ENCODE peak calls at places on chromosomes 6 and 20, in four cellular contexts. Y is H9, F is IMR-90, V is mesenchymal stem cell. E is an unnamed sample.
A peak's percentile ranks its signal among the peaks of the same experiment; 100 is the strongest.

GRCh38 chr6:143579703-143580102 is 68.2 kb upstream of the FUCA2 start:
- DNase-seq in F (peak; percentile 95), V (no peak), Y (no peak), E (peak; percentile 41)

GRCh38 chr6:65259982-65260381 is 447.0 kb downstream of the EYS start:
- DNase-seq in F (no peak), Y (no peak), V (no peak), E (no peak)

GRCh38 chr6:125262026-125263013 is 39.4 kb downstream of the HDDC2 start:
- DNase-seq in F (peak; percentile 84), Y (no peak), V (no peak), E (no peak)

GRCh38 chr6:52534966-52535390 is 41.9 kb downstream of the TRAM2 start:
- DNase-seq in Y (no peak), F (no peak), V (no peak), E (no peak)

GRCh38 chr6:57242505-57242904 is 20.4 kb upstream of the RAB23 start:
- DNase-seq in Y (no peak), V (peak; percentile 98), F (peak; percentile 99), E (no peak)

GRCh38 chr6:91317247-91317646 is 730.4 kb upstream of the MAP3K7 start:
- DNase-seq in V (peak; percentile 9), F (peak; percentile 1), Y (no peak), E (no peak)

GRCh38 chr6:105372142-105372861 is 30.6 kb downstream of the PREP start:
- DNase-seq in V (no peak), F (no peak), Y (no peak), E (no peak)

GRCh38 chr20:57653910-57654309 is 33.7 kb upstream of the ZBP1 start:
- DNase-seq in Y (no peak), F (no peak), V (no peak), E (no peak)

GRCh38 chr6:156820089-156820798 is 43.1 kb downstream of the ARID1B start:
- DNase-seq in V (no peak), F (no peak), Y (no peak), E (no peak)

GRCh38 chr6:6497541-6497940 is 91.0 kb upstream of the LY86 start:
- DNase-seq in F (no peak), Y (no peak), V (no peak), E (no peak)

GRCh38 chr20:9903048-9903651 is 64.3 kb upstream of the PAK5 start:
- DNase-seq in V (peak; percentile 3), Y (peak; percentile 55), F (no peak), E (peak; percentile 57)

GRCh38 chr20:23445596-23446217 is 6.2 kb downstream of the CSTL1 start:
- DNase-seq in F (peak; percentile 83), V (peak; percentile 87), Y (no peak), E (peak; percentile 47)

GRCh38 chr6:64280569-64280968 is 645.0 kb downstream of the PHF3 start:
- DNase-seq in F (peak; percentile 65), V (peak; percentile 61), Y (no peak), E (peak; percentile 42)

GRCh38 chr6:103570431-103570830 is 1289.3 kb downstream of the HACE1 start:
- DNase-seq in Y (no peak), F (no peak), V (no peak), E (no peak)

GRCh38 chr6:27830212-27830664 is 82.0 kb downstream of the OR2B2 start:
- DNase-seq in F (no peak), Y (no peak), V (peak; percentile 30), E (peak; percentile 75)

GRCh38 chr6:71394001-71394432 is 105.4 kb downstream of the OGFRL1 start:
- DNase-seq in Y (no peak), F (peak; percentile 63), V (peak; percentile 86), E (no peak)

GRCh38 chr6:69895396-69895795 is 29.0 kb downstream of the COL19A1 start:
- DNase-seq in F (no peak), V (no peak), Y (no peak), E (no peak)
- H2BK120ac ChIP-seq in F (no peak overlapping the region), V (peak overlapping the region; percentile 98), Y (no peak overlapping the region), E (peak overlapping the region; percentile 64)

GRCh38 chr6:446418-447366 is 55.1 kb downstream of the IRF4 start:
- DNase-seq in F (no peak), Y (peak; percentile 21), V (no peak), E (no peak)
- H2AK5ac ChIP-seq in F (no peak overlapping the region), Y (no peak overlapping the region), V (no peak overlapping the region), E (no peak overlapping the region)

GRCh38 chr20:59235226-59235625 is 65.2 kb upstream of the EDN3 start:
- DNase-seq in Y (no peak), V (no peak), F (no peak), E (no peak)

GRCh38 chr20:59230385-59230784 is 66.8 kb downstream of the ZNF831 start:
- DNase-seq in Y (no peak), V (no peak), F (no peak), E (no peak)

GRCh38 chr20:59232618-59233017 is 67.8 kb upstream of the EDN3 start:
- DNase-seq in F (peak; percentile 4), Y (no peak), V (no peak), E (no peak)

DNA sequence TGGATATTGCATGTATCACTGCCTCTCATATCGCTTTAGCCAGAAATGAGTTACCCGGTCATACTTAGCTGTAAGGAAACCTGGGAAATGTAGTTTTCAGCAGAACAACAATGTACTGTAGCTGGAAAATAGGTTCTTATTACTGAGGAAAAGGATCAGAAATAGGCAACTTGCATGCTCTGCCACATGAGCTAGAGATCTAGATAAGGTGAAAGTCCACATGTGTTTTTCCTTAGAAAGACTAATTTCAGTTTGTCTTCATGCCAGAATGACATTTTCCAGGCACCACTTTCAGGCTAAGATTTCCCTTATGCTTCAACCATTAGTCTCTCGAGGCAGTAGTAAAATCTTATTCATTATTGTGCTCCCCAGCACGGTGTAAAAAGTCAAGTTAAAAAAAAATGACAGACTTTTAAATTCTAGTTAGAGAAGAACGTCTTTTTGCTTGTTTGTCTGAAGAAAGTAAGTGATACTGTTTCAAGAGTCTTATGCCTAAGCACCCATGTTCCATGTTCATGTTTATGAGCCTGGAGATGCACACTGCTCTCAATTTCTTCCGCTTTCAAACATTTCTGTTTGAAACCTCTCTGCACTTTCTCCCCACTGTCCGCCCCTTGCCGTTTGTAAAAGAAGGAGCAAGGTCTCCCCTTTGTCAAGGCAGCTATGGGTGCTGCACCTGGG is 67.6 kb downstream of the ZNF831 start:
- DNase-seq in V (no peak), F (no peak), Y (no peak), E (no peak)
- H3K4me1 ChIP-seq in V (no peaks in the 10 kb centered on the region), F (no peaks in the 10 kb centered on the region), Y (no peaks in the 10 kb centered on the region), E (no peaks in the 10 kb centered on the region)

GRCh38 chr6:45442716-45443115 is 65.0 kb upstream of the SUPT3H start:
- DNase-seq in F (no peak), Y (no peak), V (no peak), E (no peak)

GRCh38 chr6:45447721-45448120 is 70.0 kb upstream of the SUPT3H start:
- DNase-seq in V (no peak), F (peak; percentile 38), Y (no peak), E (peak; percentile 11)

GRCh38 chr6:45445749-45446454 is 68.2 kb upstream of the SUPT3H start:
- DNase-seq in Y (peak; percentile 33), V (peak; percentile 99), F (peak; percentile 99), E (peak; percentile 98)

GRCh38 chr6:45447005-45447404 is 69.3 kb upstream of the SUPT3H start:
- DNase-seq in V (no peak), Y (no peak), F (no peak), E (no peak)

DNA sequence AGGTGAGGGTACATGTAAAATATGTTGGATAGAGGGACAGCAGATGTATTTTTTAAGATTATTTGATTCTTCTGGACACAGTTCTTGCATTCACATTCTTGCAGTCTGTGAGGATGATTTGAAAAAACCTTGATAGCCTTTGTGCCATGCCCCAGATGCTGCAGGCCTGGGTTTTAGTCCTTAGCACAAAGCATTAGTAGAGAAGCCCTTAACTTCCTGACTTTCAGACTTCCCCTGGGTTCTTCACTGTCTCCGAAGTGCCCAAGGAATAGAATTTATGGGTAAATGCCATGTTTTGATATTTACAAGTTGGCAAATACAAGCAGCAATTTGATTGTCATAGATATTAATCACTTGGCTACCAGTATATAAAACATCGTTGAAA is 67.6 kb upstream of the SUPT3H start:
- DNase-seq in Y (no peak), F (peak; percentile 35), V (no peak), E (no peak)
- H2BK120ac ChIP-seq in Y (no peak overlapping the region), F (peak overlapping the region; percentile 89), V (peak overlapping the region; percentile 71), E (no peak overlapping the region)

GRCh38 chr6:169852504-169853195 is 101.2 kb downstream of the ERMARD start:
- DNase-seq in F (no peak), Y (no peak), V (no peak), E (peak; percentile 41)
- H2AK5ac ChIP-seq in F (no peak overlapping the region), Y (no peak overlapping the region), V (no peak overlapping the region), E (no peak overlapping the region)